ENCODE peak calls at places on chromosomes 2 and 18, in four cellular contexts. One of them, this sample, is unnamed. For H3K4me1, the result is how much of the 10 kb centered on the place peaks cover.

GRCh38 chr2:233209978-233210680 is 41.3 kb upstream of the ATG16L1 start:
- DNase-seq in testis: no peak
- DNase-seq in hepatocyte: no peak
- DNase-seq in transverse colon: no peak
- DNase-seq in this sample: no peak

GRCh38 chr2:45698538-45698937 is 47.1 kb downstream of the PRKCE start:
- DNase-seq in testis: no peak
- DNase-seq in hepatocyte: no peak
- DNase-seq in transverse colon: no peak
- DNase-seq in this sample: no peak

GRCh38 chr18:38884050-38884449 is 1318.5 kb upstream of the CELF4 start:
- DNase-seq in testis: no peak
- DNase-seq in hepatocyte: no peak
- DNase-seq in transverse colon: no peak
- DNase-seq in this sample: no peak

GRCh38 chr18:13791181-13791580 is 32.8 kb upstream of the MC5R start:
- DNase-seq in testis: no peak
- DNase-seq in hepatocyte: no peak
- DNase-seq in transverse colon: no peak
- DNase-seq in this sample: no peak

GRCh38 chr18:55376387-55376786 is 211.6 kb downstream of the TCF4 start:
- DNase-seq in testis: no peak
- DNase-seq in hepatocyte: no peak
- DNase-seq in transverse colon: no peak
- DNase-seq in this sample: no peak

GRCh38 chr18:42426496-42427015 is 471.5 kb downstream of the PIK3C3 start:
- DNase-seq in testis: no peak
- DNase-seq in hepatocyte: no peak
- DNase-seq in transverse colon: no peak
- DNase-seq in this sample: no peak

GRCh38 chr18:57441395-57441794 is 6.2 kb downstream of the ONECUT2 start:
- DNase-seq in testis: no peak
- DNase-seq in hepatocyte: no peak
- DNase-seq in transverse colon: no peak
- DNase-seq in this sample: no peak

GRCh38 chr2:18378020-18378653 is 182.3 kb downstream of the RDH14 start:
- DNase-seq in testis: peak
- DNase-seq in hepatocyte: peak
- DNase-seq in transverse colon: no peak
- DNase-seq in this sample: peak

GRCh38 chr2:189783451-189783926 is 650 bp downstream of the ORMDL1 start:
- DNase-seq in testis: no peak
- DNase-seq in hepatocyte: no peak
- DNase-seq in transverse colon: no peak
- DNase-seq in this sample: no peak

GRCh38 chr18:9663377-9663776 is 44.7 kb upstream of the RAB31 start:
- DNase-seq in testis: no peak
- DNase-seq in hepatocyte: no peak
- DNase-seq in transverse colon: no peak
- DNase-seq in this sample: no peak

GRCh38 chr2:234271342-234271741 is 220.8 kb downstream of the SPP2 start:
- DNase-seq in testis: no peak
- DNase-seq in hepatocyte: no peak
- DNase-seq in transverse colon: no peak
- DNase-seq in this sample: no peak

GRCh38 chr2:156430236-156430977 is 5.8 kb upstream of the GPD2 start:
- DNase-seq in testis: no peak
- DNase-seq in hepatocyte: no peak
- DNase-seq in transverse colon: no peak
- DNase-seq in this sample: no peak

GRCh38 chr2:232875256-232876070 is 5.4 kb downstream of the SNORC start:
- DNase-seq in testis: peak
- DNase-seq in hepatocyte: peak
- DNase-seq in transverse colon: peak
- DNase-seq in this sample: no peak

GRCh38 chr2:95203911-95204310 is 3.4 kb upstream of the ZNF892 start:
- DNase-seq in testis: no peak
- DNase-seq in hepatocyte: no peak
- DNase-seq in transverse colon: no peak
- DNase-seq in this sample: no peak

GRCh38 chr2:191401287-191401686 is 156.1 kb downstream of the MYO1B start:
- DNase-seq in testis: no peak
- DNase-seq in hepatocyte: no peak
- DNase-seq in transverse colon: no peak
- DNase-seq in this sample: no peak

GRCh38 chr2:37671013-37671815 is at the start of gene CDC42EP3:
- DNase-seq in testis: peak
- DNase-seq in hepatocyte: peak
- DNase-seq in transverse colon: peak
- DNase-seq in this sample: peak

GRCh38 chr18:44229693-44230108 is 451.0 kb upstream of the SETBP1 start:
- DNase-seq in testis: peak
- DNase-seq in hepatocyte: peak
- DNase-seq in transverse colon: peak
- DNase-seq in this sample: peak

GRCh38 chr2:154446324-154446723 is 252.2 kb upstream of the KCNJ3 start:
- DNase-seq in testis: no peak
- DNase-seq in hepatocyte: no peak
- DNase-seq in transverse colon: no peak
- DNase-seq in this sample: no peak

GRCh38 chr2:86788881-86789686 is 1.6 kb downstream of the CD8A start:
- DNase-seq in testis: peak
- DNase-seq in hepatocyte: no peak
- DNase-seq in transverse colon: no peak
- DNase-seq in this sample: no peak

GRCh38 chr18:57095884-57096283 is 51.0 kb upstream of the BOD1L2 start:
- DNase-seq in testis: no peak
- DNase-seq in hepatocyte: no peak
- DNase-seq in transverse colon: no peak
- DNase-seq in this sample: no peak

GRCh38 chr18:61998957-61999356 is 106.2 kb upstream of the RNF152 start:
- DNase-seq in testis: no peak
- DNase-seq in hepatocyte: no peak
- DNase-seq in transverse colon: no peak
- DNase-seq in this sample: no peak

GRCh38 chr2:113258748-113259147 is 20.0 kb downstream of the PAX8 start:
- DNase-seq in testis: no peak
- DNase-seq in hepatocyte: no peak
- DNase-seq in transverse colon: no peak
- DNase-seq in this sample: no peak

GRCh38 chr2:136765736-136766323 is 485 bp downstream of the THSD7B start:
- DNase-seq in testis: no peak
- DNase-seq in hepatocyte: peak
- DNase-seq in transverse colon: no peak
- DNase-seq in this sample: no peak

GRCh38 chr2:168215813-168216212 is 31.6 kb downstream of the STK39 start:
- DNase-seq in testis: no peak
- DNase-seq in hepatocyte: no peak
- DNase-seq in transverse colon: no peak
- DNase-seq in this sample: no peak

GRCh38 chr18:68763082-68763481 is 34.8 kb upstream of the CCDC102B start:
- DNase-seq in testis: no peak
- DNase-seq in hepatocyte: no peak
- DNase-seq in transverse colon: no peak
- DNase-seq in this sample: no peak

GRCh38 chr2:48480526-48480925 is 49.4 kb upstream of the STON1 start:
- DNase-seq in testis: no peak
- DNase-seq in hepatocyte: no peak
- DNase-seq in transverse colon: no peak
- DNase-seq in this sample: no peak

GRCh38 chr18:2901405-2901989 is 54.7 kb downstream of the EMILIN2 start:
- DNase-seq in testis: no peak
- DNase-seq in hepatocyte: peak
- DNase-seq in transverse colon: no peak
- DNase-seq in this sample: no peak

GRCh38 chr2:215577356-215577755 is 141.5 kb upstream of the FN1 start:
- DNase-seq in testis: no peak
- DNase-seq in hepatocyte: no peak
- DNase-seq in transverse colon: no peak
- DNase-seq in this sample: no peak

GRCh38 chr18:63604791-63605567 is 17.8 kb downstream of the SERPINB13 start:
- DNase-seq in testis: no peak
- DNase-seq in hepatocyte: no peak
- DNase-seq in transverse colon: no peak
- DNase-seq in this sample: no peak

GRCh38 chr18:55018602-55019001 is 59.3 kb upstream of the CCDC68 start:
- DNase-seq in testis: no peak
- DNase-seq in hepatocyte: no peak
- DNase-seq in transverse colon: no peak
- DNase-seq in this sample: no peak

GRCh38 chr2:69119104-69119503 is 106.1 kb downstream of the ANTXR1 start:
- DNase-seq in testis: no peak
- DNase-seq in hepatocyte: no peak
- DNase-seq in transverse colon: no peak
- DNase-seq in this sample: no peak

GRCh38 chr2:105510761-105511669 is 112.2 kb upstream of the FHL2 start:
- DNase-seq in testis: no peak
- DNase-seq in hepatocyte: peak
- DNase-seq in transverse colon: no peak
- DNase-seq in this sample: no peak

GRCh38 chr2:155755481-155755880 is 577.0 kb downstream of the NR4A2 start:
- DNase-seq in testis: no peak
- DNase-seq in hepatocyte: no peak
- DNase-seq in transverse colon: no peak
- DNase-seq in this sample: no peak

GRCh38 chr2:18154259-18154658 is 275.8 kb downstream of the KCNS3 start:
- DNase-seq in testis: no peak
- DNase-seq in hepatocyte: no peak
- DNase-seq in transverse colon: no peak
- DNase-seq in this sample: no peak

GRCh38 chr2:220071716-220072115 is 444.3 kb downstream of the SLC4A3 start:
- DNase-seq in testis: no peak
- DNase-seq in hepatocyte: no peak
- DNase-seq in transverse colon: no peak
- DNase-seq in this sample: peak

GRCh38 chr2:135916232-135916631 is 40.0 kb upstream of the MCM6 start:
- DNase-seq in testis: no peak
- DNase-seq in hepatocyte: peak
- DNase-seq in transverse colon: no peak
- DNase-seq in this sample: no peak

GRCh38 chr2:218194880-218195279 is 22.1 kb upstream of the ARPC2 start:
- DNase-seq in testis: no peak
- DNase-seq in hepatocyte: no peak
- DNase-seq in transverse colon: no peak
- DNase-seq in this sample: no peak

DNA sequence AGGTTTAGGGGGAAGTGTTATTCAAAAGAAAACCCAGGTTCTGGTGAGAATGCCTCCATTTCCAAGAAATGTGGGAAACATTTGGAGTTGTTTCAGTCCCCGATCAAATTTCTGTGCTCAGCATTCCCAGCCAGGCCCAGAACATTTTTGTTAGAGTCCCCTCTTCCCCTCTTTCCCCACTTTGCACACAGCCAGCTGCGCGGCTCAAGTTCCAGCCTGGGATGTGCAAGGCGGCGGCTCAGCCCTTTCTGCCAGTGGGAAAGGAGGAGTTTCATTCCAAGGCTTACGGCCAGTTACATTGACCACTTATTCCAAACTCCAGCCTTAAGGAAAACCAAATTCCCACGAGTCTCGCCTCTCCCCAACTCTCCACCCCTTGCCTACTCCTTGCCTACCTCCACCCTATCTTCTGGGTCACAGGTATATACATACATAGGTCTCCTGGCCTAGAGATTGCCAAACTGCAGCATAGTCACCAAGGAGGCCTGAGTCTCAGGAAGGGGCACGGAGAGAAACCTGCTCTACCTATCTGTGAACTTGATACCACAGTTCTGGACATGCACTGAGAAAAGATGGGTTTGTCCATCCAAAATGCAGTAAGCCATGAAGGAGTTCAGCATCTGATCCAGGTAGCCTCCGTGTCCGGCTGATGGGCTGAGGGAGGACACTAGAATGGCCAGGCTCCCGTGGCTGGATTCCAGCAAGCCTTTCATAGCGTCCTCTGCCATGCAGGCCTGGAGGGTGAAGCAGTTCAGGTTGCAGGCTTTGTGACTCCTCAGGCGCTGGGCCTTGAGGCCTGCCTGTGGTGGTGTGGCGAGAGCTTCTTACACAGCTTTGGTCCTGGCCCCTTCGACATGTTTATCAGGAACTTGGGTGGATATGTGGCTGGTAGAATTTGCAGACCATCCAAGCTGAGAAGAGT is 154.5 kb downstream of the ZFP36L2 start:
- DNase-seq in testis: peak
- DNase-seq in hepatocyte: no peak
- DNase-seq in transverse colon: no peak
- DNase-seq in this sample: peak
- H3K4me1 ChIP-seq in testis: under half
- H3K4me1 ChIP-seq in hepatocyte: under half
- H3K4me1 ChIP-seq in transverse colon: under half
- H3K4me1 ChIP-seq in this sample: under half

DNA sequence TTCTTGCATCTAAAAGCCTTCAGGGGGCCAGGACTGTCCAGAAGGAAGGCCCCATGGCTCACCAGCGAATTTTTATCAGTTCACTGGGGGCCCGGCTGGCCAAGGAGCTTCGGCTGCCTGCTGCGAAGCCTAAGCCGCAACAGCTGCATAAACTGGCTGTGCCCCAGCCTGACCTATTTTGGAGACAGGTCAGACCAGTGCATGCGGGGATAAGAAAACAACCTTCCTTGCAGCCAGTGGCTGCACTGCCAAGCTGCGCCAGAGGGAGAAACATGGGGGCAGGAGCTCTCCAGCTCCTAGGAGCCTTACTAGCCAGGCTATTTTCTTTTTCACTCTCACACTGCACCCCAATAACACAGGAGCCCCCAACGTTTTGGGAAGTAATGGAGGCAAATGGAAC is 15.2 kb downstream of the PAX3 start:
- DNase-seq in testis: no peak
- DNase-seq in hepatocyte: no peak
- DNase-seq in transverse colon: no peak
- DNase-seq in this sample: no peak
- TF ChIP-seq CTCF in testis: no peak
- TF ChIP-seq CTCF in hepatocyte: no peak
- TF ChIP-seq CTCF in transverse colon: no peak
- TF ChIP-seq CTCF in this sample: no peak

GRCh38 chr2:237704476-237705224 is 77.3 kb downstream of the LRRFIP1 start:
- DNase-seq in testis: no peak
- DNase-seq in hepatocyte: no peak
- DNase-seq in transverse colon: no peak
- DNase-seq in this sample: no peak
- H3K4me1 ChIP-seq in testis: under half
- H3K4me1 ChIP-seq in hepatocyte: half or more
- H3K4me1 ChIP-seq in transverse colon: half or more
- H3K4me1 ChIP-seq in this sample: half or more

GRCh38 chr2:165874445-165875039 is 79.0 kb downstream of the TTC21B start:
- DNase-seq in testis: no peak
- DNase-seq in hepatocyte: peak
- DNase-seq in transverse colon: no peak
- DNase-seq in this sample: no peak
- TF ChIP-seq CTCF in testis: peak
- TF ChIP-seq CTCF in hepatocyte: peak
- TF ChIP-seq CTCF in transverse colon: peak
- TF ChIP-seq CTCF in this sample: peak

GRCh38 chr18:48750485-48751175 is 200.1 kb downstream of the SMAD7 start:
- DNase-seq in testis: no peak
- DNase-seq in hepatocyte: no peak
- DNase-seq in transverse colon: no peak
- DNase-seq in this sample: no peak
- H3K4me1 ChIP-seq in testis: under half
- H3K4me1 ChIP-seq in hepatocyte: under half
- H3K4me1 ChIP-seq in transverse colon: under half
- H3K4me1 ChIP-seq in this sample: under half

This sample was measured in thyroid gland.